ENCODE peak calls at places on chromosome 12, in ten cellular contexts. T is bronchial epithelial cell, D is fibroblast of mammary gland, M is breast epithelium, S is hepatocyte, X is gastrocnemius medialis, V is BJ, Z is pancreas, R is fibroblast of the aortic adventitia, A is fibroblast of lung. H is an unnamed sample.

GRCh38 chr12:131370321-131370720 is 340.6 kb upstream of the SFSWAP start:
- DNase-seq in T (no peak), D (no peak), M (no peak), S (no peak), X (no peak), V (no peak), Z (no peak), R (no peak), A (no peak), H (no peak)

GRCh38 chr12:98373982-98374381 is 141.4 kb upstream of the TMPO start:
- DNase-seq in T (no peak), D (peak), M (no peak), S (no peak), X (no peak), V (no peak), Z (no peak), R (peak), A (no peak), H (no peak)

GRCh38 chr12:52835271-52836041 is 1.3 kb upstream of the KRT79 start:
- DNase-seq in T (no peak), D (no peak), M (peak), S (no peak), X (no peak), V (no peak), Z (no peak), R (no peak), A (no peak), H (no peak)

GRCh38 chr12:124837958-124838803 is 25.5 kb downstream of the SCARB1 start:
- DNase-seq in T (peak), D (peak), M (peak), S (peak), X (peak), V (peak), Z (peak), R (peak), A (peak), H (peak)

GRCh38 chr12:52146822-52147366 is 44.9 kb downstream of the KRT80 start:
- DNase-seq in T (no peak), D (no peak), M (no peak), S (no peak), X (no peak), V (no peak), Z (no peak), R (no peak), A (no peak), H (no peak)

GRCh38 chr12:9134981-9135628 is 19.4 kb upstream of the A2M start:
- DNase-seq in T (peak), D (no peak), M (no peak), S (no peak), X (no peak), V (no peak), Z (no peak), R (no peak), A (no peak), H (no peak)

GRCh38 chr12:49825360-49825970 is 2.7 kb downstream of the NCKAP5L start:
- DNase-seq in T (peak), D (peak), M (no peak), S (no peak), X (peak), V (no peak), Z (no peak), R (peak), A (peak), H (peak)

GRCh38 chr12:25994252-25994651 is 35.8 kb downstream of the RASSF8 start:
- DNase-seq in T (no peak), D (peak), M (no peak), S (peak), X (no peak), V (peak), Z (no peak), R (peak), A (peak), H (peak)

GRCh38 chr12:130713581-130713991 is 2.5 kb downstream of the RIMBP2 start:
- DNase-seq in T (no peak), D (no peak), M (no peak), S (no peak), X (no peak), V (no peak), Z (peak), R (no peak), A (no peak), H (no peak)

GRCh38 chr12:124683330-124683662 is 115.9 kb upstream of the NCOR2 start:
- DNase-seq in T (peak), D (no peak), M (no peak), S (peak), X (no peak), V (no peak), Z (no peak), R (no peak), A (peak), H (no peak)

GRCh38 chr12:8914716-8915526 is 612 bp downstream of the PHC1 start:
- DNase-seq in T (peak), D (peak), M (peak), S (peak), X (no peak), V (no peak), Z (peak), R (peak), A (peak), H (peak)

GRCh38 chr12:571795-572531 is 91.3 kb downstream of the NINJ2 start:
- DNase-seq in T (peak), D (peak), M (peak), S (peak), X (peak), V (no peak), Z (peak), R (no peak), A (no peak), H (no peak)

GRCh38 chr12:47903927-47904646 is 707 bp downstream of the VDR start:
- DNase-seq in T (peak), D (peak), M (no peak), S (peak), X (peak), V (peak), Z (no peak), R (peak), A (peak), H (peak)

GRCh38 chr12:116708826-116709756 is 28.8 kb downstream of the SPRING1 start:
- DNase-seq in T (peak), D (peak), M (peak), S (peak), X (peak), V (no peak), Z (peak), R (peak), A (peak), H (peak)

GRCh38 chr12:116626153-116626552 is 67.0 kb downstream of the MAP1LC3B2 start:
- DNase-seq in T (no peak), D (no peak), M (no peak), S (no peak), X (no peak), V (no peak), Z (no peak), R (no peak), A (no peak), H (no peak)

GRCh38 chr12:13209279-13210021 is 12.9 kb downstream of the EMP1 start:
- DNase-seq in T (peak), D (no peak), M (no peak), S (no peak), X (no peak), V (no peak), Z (no peak), R (peak), A (no peak), H (peak)

GRCh38 chr12:120100630-120101029 is 15.9 kb downstream of the RAB35 start:
- DNase-seq in T (no peak), D (peak), M (no peak), S (no peak), X (peak), V (no peak), Z (no peak), R (peak), A (peak), H (peak)

GRCh38 chr12:124453419-124454351 is 113.7 kb downstream of the NCOR2 start:
- DNase-seq in T (peak), D (peak), M (no peak), S (no peak), X (peak), V (peak), Z (peak), R (peak), A (peak), H (peak)

GRCh38 chr12:115203661-115204060 is 519.7 kb upstream of the TBX3 start:
- DNase-seq in T (no peak), D (peak), M (no peak), S (no peak), X (no peak), V (no peak), Z (no peak), R (peak), A (peak), H (peak)

GRCh38 chr12:115204957-115205754 is 521.2 kb upstream of the TBX3 start:
- DNase-seq in T (peak), D (peak), M (no peak), S (no peak), X (no peak), V (no peak), Z (no peak), R (peak), A (peak), H (peak)

GRCh38 chr12:115199831-115200230 is 515.9 kb upstream of the TBX3 start:
- DNase-seq in T (peak), D (peak), M (no peak), S (no peak), X (no peak), V (no peak), Z (no peak), R (peak), A (peak), H (peak)

GRCh38 chr12:115205755-115206308 is 521.9 kb upstream of the TBX3 start:
- DNase-seq in T (no peak), D (no peak), M (no peak), S (no peak), X (no peak), V (no peak), Z (no peak), R (no peak), A (no peak), H (no peak)

GRCh38 chr12:115201928-115202327 is 518.0 kb upstream of the TBX3 start:
- DNase-seq in T (no peak), D (no peak), M (no peak), S (no peak), X (no peak), V (no peak), Z (no peak), R (no peak), A (no peak), H (no peak)
- TF ChIP-seq CTCF in T (no peak), D (no peak), M (no peak), S (no peak), X (no peak), V (no peak), Z (no peak), R (no peak), A (no peak), H (no peak)

DNA sequence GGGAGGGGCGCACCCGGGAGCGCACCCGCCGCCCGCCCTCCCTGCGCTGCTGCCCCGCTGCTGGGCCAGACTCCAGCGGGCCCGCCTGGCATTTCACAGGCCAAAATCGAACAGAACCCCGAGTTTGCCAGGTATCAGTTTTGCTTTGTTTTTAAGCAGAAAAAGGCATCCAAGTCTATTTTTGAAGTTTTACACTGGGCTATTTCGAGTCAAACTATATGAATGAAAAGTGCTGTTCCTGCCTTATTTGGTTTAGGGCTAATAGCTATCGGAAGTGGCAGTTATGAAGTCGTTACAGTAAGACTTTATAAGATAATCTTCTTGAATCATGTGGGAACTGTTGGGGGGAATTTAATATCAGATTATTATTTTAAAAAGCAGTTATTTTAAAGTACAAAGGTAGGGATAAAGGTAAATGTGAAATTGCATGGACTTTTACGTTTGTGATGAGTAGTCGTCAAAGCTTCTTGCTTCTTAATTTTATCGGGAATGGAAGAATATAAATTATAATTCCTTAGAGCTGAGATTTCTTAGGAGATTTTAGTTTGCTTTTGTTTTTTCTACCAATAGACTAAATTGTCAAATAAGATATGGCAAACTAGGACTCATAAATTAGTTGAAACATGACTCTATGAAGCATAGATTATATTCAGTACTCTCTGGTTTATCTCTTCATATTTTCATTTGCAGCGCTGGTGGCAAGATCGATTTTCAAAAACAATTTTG is 1.1 kb downstream of the MSRB3 start:
- DNase-seq in T (no peak), D (peak), M (no peak), S (no peak), X (no peak), V (no peak), Z (no peak), R (peak), A (no peak), H (no peak)
- H3K4me3 ChIP-seq in T (peak), D (peak), M (peak), S (peak), X (peak), V (peak), Z (peak), R (peak), A (peak), H (peak)

GRCh38 chr12:114921796-114922195 is 237.8 kb upstream of the TBX3 start:
- DNase-seq in T (no peak), D (peak), M (no peak), S (no peak), X (no peak), V (peak), Z (no peak), R (no peak), A (no peak), H (peak)
- TF ChIP-seq CTCF in T (no peak), D (no peak), M (no peak), S (no peak), X (no peak), V (no peak), Z (no peak), R (no peak), A (no peak), H (no peak)

GRCh38 chr12:88579941-88580871 is at the start of gene KITLG:
- DNase-seq in T (peak), D (peak), M (peak), S (peak), X (peak), V (no peak), Z (peak), R (peak), A (peak), H (peak)
- H3K4me3 ChIP-seq in T (peak), D (peak), M (peak), S (peak), X (peak), V (peak), Z (peak), R (peak), A (peak), H (peak)

DNA sequence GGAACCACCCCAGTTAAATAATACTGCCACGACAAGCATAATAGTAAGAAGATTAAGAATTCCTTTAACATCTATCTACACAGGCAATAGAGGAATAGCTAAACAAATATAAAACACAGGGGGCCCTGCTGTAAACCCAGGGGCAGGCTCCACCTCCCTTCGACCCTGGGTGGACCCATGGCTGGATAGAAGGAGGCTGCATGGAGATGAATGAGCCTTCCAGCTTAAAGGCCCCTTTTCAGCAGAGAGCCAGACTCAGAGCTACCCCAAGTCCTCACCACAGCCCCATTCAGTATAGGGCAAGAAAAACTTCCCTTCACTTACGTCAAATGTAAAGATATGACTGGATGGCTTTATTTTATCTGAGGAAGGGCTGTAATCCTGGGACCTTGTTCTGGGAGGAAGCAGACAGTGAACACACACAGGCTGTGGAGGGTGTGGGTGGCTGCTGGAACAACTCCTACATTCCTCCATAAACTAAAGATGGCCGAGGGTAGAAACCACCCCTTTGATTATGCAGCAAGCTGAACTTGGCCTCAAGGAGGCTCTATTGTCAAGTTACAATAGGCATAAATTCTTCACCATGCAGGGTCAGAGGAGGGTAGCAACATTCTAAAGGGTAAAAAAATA is 30.5 kb downstream of the NUAK1 start:
- DNase-seq in T (peak), D (no peak), M (no peak), S (peak), X (no peak), V (no peak), Z (no peak), R (peak), A (peak), H (peak)
- TF ChIP-seq CTCF in T (peak), D (no peak), M (no peak), S (peak), X (no peak), V (peak), Z (no peak), R (peak), A (no peak), H (peak)